ENCODE peak calls at places on chromosomes 11 and 22, in four cellular contexts. F, O, D and M are unnamed samples.
A peak's percentile ranks its signal among the peaks of the same experiment; 100 is the strongest.

GRCh38 chr11:72524711-72525110 is 90.4 kb upstream of the CLPB start:
- DNase-seq in F (no peak), O (no peak), D (no peak), M (no peak)

GRCh38 chr11:27720277-27720830 is 20.1 kb upstream of the BDNF start:
- DNase-seq in F (no peak), O (no peak), D (no peak), M (peak; percentile 72)

GRCh38 chr11:75337195-75337654 is 14.2 kb downstream of the ARRB1 start:
- DNase-seq in F (peak; percentile 48), O (no peak), D (no peak), M (no peak)

GRCh38 chr22:24134090-24134846 is 47.0 kb upstream of the SUSD2 start:
- DNase-seq in F (no peak), O (no peak), D (no peak), M (no peak)

GRCh38 chr11:116499396-116500001 is 273.3 kb downstream of the BUD13 start:
- DNase-seq in F (peak; percentile 52), O (no peak), D (peak; percentile 82), M (peak; percentile 85)

GRCh38 chr22:30270841-30271240 is 4.2 kb upstream of the OSM start:
- DNase-seq in F (peak; percentile 66), O (no peak), D (no peak), M (no peak)

GRCh38 chr22:24054356-24054755 is 43.3 kb downstream of the CABIN1 start:
- DNase-seq in F (no peak), O (no peak), D (no peak), M (no peak)

GRCh38 chr11:107591446-107592236 is 694 bp downstream of the ELMOD1 start:
- DNase-seq in F (no peak), O (no peak), D (no peak), M (no peak)

GRCh38 chr22:39543095-39543494 is 10.5 kb upstream of the RPS19BP1 start:
- DNase-seq in F (no peak), O (no peak), D (no peak), M (no peak)

GRCh38 chr11:78957481-78958245 is 383.0 kb upstream of the NARS2 start:
- DNase-seq in F (no peak), O (no peak), D (no peak), M (no peak)

GRCh38 chr11:94740083-94740974 is 27.8 kb upstream of the AMOTL1 start:
- DNase-seq in F (peak; percentile 64), O (no peak), D (no peak), M (peak; percentile 72)

GRCh38 chr22:24830205-24830979 is 24.4 kb downstream of the SGSM1 start:
- DNase-seq in F (no peak), O (no peak), D (no peak), M (no peak)

GRCh38 chr22:36453266-36453607 is 28.2 kb downstream of the TXN2 start:
- DNase-seq in F (no peak), O (no peak), D (no peak), M (no peak)

GRCh38 chr11:94638902-94639373 is 71.8 kb downstream of the PIWIL4 start:
- DNase-seq in F (no peak), O (peak; percentile 25), D (no peak), M (no peak)

GRCh38 chr22:34055525-34056200 is 135.4 kb upstream of the LARGE1 start:
- DNase-seq in F (no peak), O (no peak), D (no peak), M (no peak)

GRCh38 chr11:10366568-10367331 is 61.9 kb downstream of the ADM start:
- DNase-seq in F (peak; percentile 82), O (peak; percentile 68), D (no peak), M (peak; percentile 77)

GRCh38 chr11:125402436-125402835 is 93.6 kb downstream of the FEZ1 start:
- DNase-seq in F (no peak), O (peak; percentile 12), D (no peak), M (no peak)

GRCh38 chr11:134901536-134901935 is 489.5 kb upstream of the B3GAT1 start:
- DNase-seq in F (no peak), O (no peak), D (no peak), M (no peak)

GRCh38 chr22:37931893-37932389 is 21.5 kb downstream of the C22orf23 start:
- DNase-seq in F (no peak), O (no peak), D (no peak), M (no peak)
- TF ChIP-seq CTCF in F (no peak), O (no peak), D (no peak), M (no peak)

GRCh38 chr11:64724863-64725535 is 2.0 kb upstream of the NRXN2 start:
- DNase-seq in F (no peak), O (no peak), D (no peak), M (no peak)

GRCh38 chr11:64728757-64729365 is 5.9 kb upstream of the NRXN2 start:
- DNase-seq in F (no peak), O (no peak), D (no peak), M (no peak)

GRCh38 chr11:64726211-64726641 is 3.2 kb upstream of the NRXN2 start:
- DNase-seq in F (no peak), O (no peak), D (peak; percentile 62), M (peak; percentile 66)

GRCh38 chr11:64725601-64726139 is 2.7 kb upstream of the NRXN2 start:
- DNase-seq in F (no peak), O (no peak), D (no peak), M (peak; percentile 65)

GRCh38 chr11:64727131-64727530 is 4.1 kb upstream of the NRXN2 start:
- DNase-seq in F (no peak), O (no peak), D (no peak), M (no peak)
- TF ChIP-seq CTCF in F (no peak), O (no peak), D (no peak), M (no peak)

GRCh38 chr22:35115515-35115914 is 49.6 kb downstream of the ISX start:
- DNase-seq in F (no peak), O (no peak), D (no peak), M (no peak)

GRCh38 chr22:35119494-35119893 is 53.5 kb downstream of the ISX start:
- DNase-seq in F (no peak), O (no peak), D (no peak), M (no peak)

GRCh38 chr22:35114296-35114980 is 48.5 kb downstream of the ISX start:
- DNase-seq in F (no peak), O (no peak), D (peak; percentile 3), M (no peak)

GRCh38 chr22:35116269-35116668 is 50.3 kb downstream of the ISX start:
- DNase-seq in F (no peak), O (no peak), D (no peak), M (no peak)

DNA sequence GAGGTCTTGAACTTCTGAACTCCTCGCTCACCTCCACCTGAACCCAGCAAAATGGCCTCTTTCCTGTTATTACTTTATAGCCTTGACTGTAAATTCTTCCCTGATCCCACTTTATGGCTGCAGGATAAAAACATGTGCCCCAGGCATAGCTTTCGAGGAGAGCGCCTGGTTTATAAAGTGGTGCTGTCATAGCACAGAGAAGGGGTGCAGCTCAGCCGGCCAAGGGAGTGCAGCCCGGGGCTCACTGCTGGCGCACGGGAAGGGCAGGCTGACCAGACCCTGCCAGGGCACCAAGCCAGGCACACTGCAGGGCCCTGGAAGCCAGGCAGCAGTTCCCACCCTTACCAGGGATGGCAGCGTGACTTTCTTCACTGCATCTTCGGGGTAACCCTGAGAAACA is 50.9 kb downstream of the ISX start:
- DNase-seq in F (no peak), O (no peak), D (no peak), M (no peak)
- TF ChIP-seq CTCF in F (no peak), O (no peak), D (no peak), M (no peak)

DNA sequence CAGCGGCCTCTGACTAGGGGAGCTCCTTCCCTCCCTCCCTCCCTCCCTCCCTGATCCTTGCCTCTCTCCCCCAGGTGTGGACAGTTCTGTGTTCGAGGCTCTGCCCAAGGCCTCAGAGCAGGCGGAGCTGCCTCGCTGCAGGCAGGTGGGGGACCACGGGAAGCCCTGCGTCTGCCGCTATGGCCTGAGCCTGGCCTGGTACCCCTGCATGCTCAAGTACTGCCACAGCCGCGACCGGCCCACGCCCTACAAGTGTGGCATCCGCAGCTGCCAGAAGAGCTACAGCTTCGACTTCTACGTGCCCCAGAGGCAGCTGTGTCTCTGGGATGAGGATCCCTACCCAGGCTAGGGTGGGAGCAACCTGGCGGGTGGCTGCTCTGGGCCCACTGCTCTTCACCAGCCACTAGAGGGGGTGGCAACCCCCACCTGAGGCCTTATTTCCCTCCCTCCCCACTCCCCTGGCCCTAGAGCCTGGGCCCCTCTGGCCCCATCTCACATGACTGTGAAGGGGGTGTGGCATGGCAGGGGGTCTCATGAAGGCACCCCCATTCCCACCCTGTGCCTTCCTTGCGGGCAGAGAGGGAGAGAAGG is 11.1 kb upstream of the POU2F3 start:
- DNase-seq in F (no peak), O (no peak), D (no peak), M (no peak)
- TF ChIP-seq CTCF in F (no peak), O (peak; percentile 30), D (no peak), M (peak; percentile 30)